ENCODE peak calls at places on chromosomes 3 and 15, in five cellular contexts. N is HCT116, R is H1, M is GM12878, Q is HepG2. S is an unnamed sample.

GRCh38 chr3:156677120-156677479 is 2.7 kb downstream of the TIPARP start:
- DNase-seq in R (no peak), N (no peak), Q (no peak), M (no peak), S (no peak)

GRCh38 chr3:59818033-59818936 is 768.5 kb upstream of the CFAP20DC start:
- DNase-seq in Q (no peak), R (no peak), N (peak), M (no peak), S (peak)

GRCh38 chr3:194440756-194441155 is 41.7 kb upstream of the GP5 start:
- DNase-seq in R (no peak), N (no peak), Q (no peak), M (no peak), S (no peak)

GRCh38 chr15:68271854-68272471 is 5.6 kb upstream of the FEM1B start:
- DNase-seq in M (no peak), R (no peak), N (peak), Q (peak), S (no peak)

GRCh38 chr3:8778475-8778874 is 9.1 kb upstream of the OXTR start:
- DNase-seq in N (no peak), M (no peak), R (peak), Q (no peak), S (no peak)

GRCh38 chr3:158718490-158719170 is 13.6 kb downstream of the RARRES1 start:
- DNase-seq in Q (no peak), N (peak), M (no peak), R (no peak), S (no peak)

GRCh38 chr3:194939949-194940770 is 254.5 kb downstream of the FAM43A start:
- DNase-seq in N (no peak), Q (no peak), M (no peak), R (peak), S (no peak)

GRCh38 chr3:168933614-168934013 is 729.9 kb downstream of the MECOM start:
- DNase-seq in R (no peak), M (no peak), Q (no peak), N (no peak), S (no peak)

GRCh38 chr3:183427206-183428139 is 946 bp downstream of the MCF2L2 start:
- DNase-seq in R (no peak), M (no peak), N (no peak), Q (no peak), S (no peak)

GRCh38 chr15:64009241-64009640 is 37.0 kb downstream of the DAPK2 start:
- DNase-seq in Q (no peak), M (no peak), R (no peak), N (no peak), S (no peak)

GRCh38 chr15:95558916-95559315 is 771.6 kb upstream of the NR2F2 start:
- DNase-seq in M (no peak), Q (no peak), N (no peak), R (no peak), S (no peak)

GRCh38 chr3:72065872-72066641 is 281.1 kb upstream of the PROK2 start:
- DNase-seq in N (no peak), M (no peak), R (no peak), Q (no peak), S (no peak)

GRCh38 chr3:140092883-140093536 is 158.0 kb downstream of the CLSTN2 start:
- DNase-seq in N (no peak), Q (no peak), R (peak), M (no peak), S (peak)

GRCh38 chr15:62444104-62445027 is 279.3 kb upstream of the C2CD4B start:
- DNase-seq in R (no peak), M (no peak), N (peak), Q (no peak), S (no peak)

GRCh38 chr3:71536376-71536965 is 47.1 kb downstream of the FOXP1 start:
- DNase-seq in Q (no peak), N (no peak), R (no peak), M (no peak), S (no peak)

GRCh38 chr3:184874709-184875644 is 63.0 kb downstream of the VPS8 start:
- DNase-seq in R (no peak), N (peak), Q (peak), M (no peak), S (peak)

GRCh38 chr3:149575213-149575961 is 82.4 kb downstream of the WWTR1 start:
- DNase-seq in Q (peak), N (no peak), R (no peak), M (no peak), S (no peak)

GRCh38 chr3:122515856-122516255 is 1.1 kb upstream of the KPNA1 start:
- DNase-seq in R (no peak), Q (peak), N (no peak), M (no peak), S (no peak)

GRCh38 chr15:77821959-77822256 is 189.2 kb upstream of the LINGO1 start:
- DNase-seq in R (no peak), M (no peak), Q (no peak), N (no peak), S (no peak)

GRCh38 chr3:10354373-10355015 is 33.6 kb upstream of the SEC13 start:
- DNase-seq in R (no peak), M (no peak), Q (no peak), N (no peak), S (no peak)

GRCh38 chr3:69828817-69829216 is 89.6 kb downstream of the MITF start:
- DNase-seq in N (no peak), R (no peak), Q (no peak), M (no peak), S (no peak)

GRCh38 chr3:17355591-17355990 is 386.8 kb downstream of the TBC1D5 start:
- DNase-seq in R (no peak), Q (no peak), N (no peak), M (no peak), S (no peak)

GRCh38 chr15:65916664-65917406 is 47.5 kb downstream of the RAB11A start:
- DNase-seq in N (no peak), Q (peak), R (peak), M (peak), S (peak)

GRCh38 chr15:68787609-68788264 is 33.0 kb downstream of the ANP32A start:
- DNase-seq in M (no peak), N (no peak), R (no peak), Q (no peak), S (no peak)

GRCh38 chr3:46411271-46411670 is 4.2 kb downstream of the CCRL2 start:
- DNase-seq in M (no peak), N (no peak), R (no peak), Q (no peak), S (no peak)

GRCh38 chr3:66639794-66640356 is 139.1 kb upstream of the LRIG1 start:
- DNase-seq in Q (no peak), N (no peak), M (no peak), R (no peak), S (no peak)

GRCh38 chr3:50628601-50629000 is 11.7 kb downstream of the MAPKAPK3 start:
- DNase-seq in Q (no peak), R (no peak), N (no peak), M (no peak), S (no peak)

GRCh38 chr3:50626406-50626805 is 9.5 kb downstream of the MAPKAPK3 start:
- DNase-seq in R (no peak), M (no peak), N (no peak), Q (no peak), S (no peak)

GRCh38 chr3:50625131-50625878 is 8.4 kb downstream of the MAPKAPK3 start:
- DNase-seq in R (no peak), M (no peak), N (no peak), Q (no peak), S (no peak)

GRCh38 chr3:50625879-50626182 is 8.9 kb downstream of the MAPKAPK3 start:
- DNase-seq in R (no peak), N (no peak), M (no peak), Q (no peak), S (no peak)

GRCh38 chr3:50627407-50628051 is 10.6 kb downstream of the MAPKAPK3 start:
- DNase-seq in R (no peak), M (no peak), Q (no peak), N (peak), S (no peak)
- TF ChIP-seq SRF in R (no peak), M (no peak), Q (no peak), N (no peak), S (no peak)

GRCh38 chr3:134754768-134755559 is 40.1 kb upstream of the EPHB1 start:
- DNase-seq in N (peak), R (peak), M (no peak), Q (peak), S (peak)

GRCh38 chr3:134752761-134753461 is 42.1 kb upstream of the EPHB1 start:
- DNase-seq in Q (no peak), M (no peak), N (no peak), R (no peak), S (no peak)

GRCh38 chr3:134751831-134752230 is 43.2 kb upstream of the EPHB1 start:
- DNase-seq in R (no peak), Q (no peak), N (no peak), M (no peak), S (no peak)

GRCh38 chr3:134755821-134756220 is 39.2 kb upstream of the EPHB1 start:
- DNase-seq in R (peak), Q (no peak), N (no peak), M (no peak), S (no peak)

GRCh38 chr3:134753999-134754742 is 40.9 kb upstream of the EPHB1 start:
- DNase-seq in Q (no peak), R (peak), N (no peak), M (no peak), S (no peak)
- H3K27ac ChIP-seq in Q (no peak), R (no peak), N (no peak), M (no peak), S (no peak)

GRCh38 chr15:76328962-76329361 is 7.6 kb upstream of the ISL2 start:
- DNase-seq in M (no peak), R (no peak), N (no peak), Q (no peak), S (no peak)
- TF ChIP-seq SRF in M (no peak), R (no peak), N (no peak), Q (no peak), S (no peak)

GRCh38 chr3:32822609-32823498 is 5.1 kb downstream of the TRIM71 start:
- DNase-seq in M (no peak), Q (no peak), N (no peak), R (no peak), S (no peak)
- H3K27ac ChIP-seq in M (no peak), Q (peak), N (no peak), R (no peak), S (no peak)

DNA sequence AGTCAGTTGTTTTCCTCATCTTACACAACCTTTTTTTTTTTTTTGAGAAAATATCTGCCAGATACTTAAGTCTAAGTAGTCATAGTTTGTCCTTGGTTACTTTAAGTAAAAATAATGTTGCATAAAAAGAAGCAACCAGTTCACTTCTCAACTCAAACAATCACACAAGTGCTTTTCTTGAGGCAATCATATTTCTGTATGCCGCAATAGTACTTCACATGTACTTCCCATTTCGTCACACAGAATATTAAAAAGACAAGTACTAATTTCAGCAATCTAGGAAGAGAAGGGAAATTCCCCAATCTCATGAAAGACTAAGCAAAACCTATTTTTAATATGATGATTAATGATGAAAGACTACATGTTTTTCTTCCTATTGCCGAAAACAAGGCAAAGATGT is 40.9 kb upstream of the TCF12 start:
- DNase-seq in M (no peak), N (no peak), R (no peak), Q (no peak), S (no peak)
- TF ChIP-seq SRF in M (no peak), N (no peak), R (no peak), Q (no peak), S (no peak)

GRCh38 chr3:188156051-188156450 is 2.1 kb downstream of the LPP start:
- DNase-seq in M (no peak), N (no peak), Q (no peak), R (no peak), S (no peak)

GRCh38 chr3:188158731-188159355 is 4.9 kb downstream of the LPP start:
- DNase-seq in R (no peak), Q (no peak), N (no peak), M (no peak), S (no peak)

GRCh38 chr3:188157971-188158370 is 4.0 kb downstream of the LPP start:
- DNase-seq in M (no peak), Q (peak), R (no peak), N (no peak), S (no peak)

GRCh38 chr3:188154758-188155574 is 1.0 kb downstream of the LPP start:
- DNase-seq in R (no peak), N (no peak), Q (no peak), M (no peak), S (no peak)

GRCh38 chr3:188157407-188157806 is 3.5 kb downstream of the LPP start:
- DNase-seq in Q (no peak), R (no peak), N (no peak), M (no peak), S (no peak)
- H3K27ac ChIP-seq in Q (peak), R (no peak), N (no peak), M (no peak), S (no peak)

GRCh38 chr3:189118896-189119295 is 52.9 kb upstream of the TPRG1 start:
- DNase-seq in Q (no peak), N (no peak), R (no peak), M (no peak), S (no peak)
- TF ChIP-seq SRF in Q (no peak), N (no peak), R (no peak), M (no peak), S (no peak)

DNA sequence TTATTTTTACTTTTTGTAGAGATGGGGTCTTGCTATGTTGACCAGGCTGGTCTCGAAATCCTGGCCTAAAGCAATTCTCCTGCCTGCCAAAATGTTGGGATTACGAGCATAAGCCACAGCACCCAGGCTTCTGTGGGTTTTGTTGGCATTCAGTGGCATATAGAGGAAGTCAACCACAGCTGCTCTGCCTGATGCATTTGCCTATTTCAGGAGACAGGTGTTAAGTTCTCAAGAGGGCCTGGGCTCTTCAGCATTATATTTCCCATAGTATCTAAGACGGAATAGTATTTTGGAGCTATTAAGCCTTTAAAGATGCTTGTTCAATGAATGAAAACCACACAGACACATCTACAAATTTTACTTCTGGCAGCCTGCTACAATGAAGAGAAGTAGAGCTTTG is 73.5 kb upstream of the CSPG5 start:
- DNase-seq in R (no peak), N (no peak), M (no peak), Q (no peak), S (no peak)
- H3K27ac ChIP-seq in R (no peak), N (no peak), M (no peak), Q (no peak), S (no peak)

DNA sequence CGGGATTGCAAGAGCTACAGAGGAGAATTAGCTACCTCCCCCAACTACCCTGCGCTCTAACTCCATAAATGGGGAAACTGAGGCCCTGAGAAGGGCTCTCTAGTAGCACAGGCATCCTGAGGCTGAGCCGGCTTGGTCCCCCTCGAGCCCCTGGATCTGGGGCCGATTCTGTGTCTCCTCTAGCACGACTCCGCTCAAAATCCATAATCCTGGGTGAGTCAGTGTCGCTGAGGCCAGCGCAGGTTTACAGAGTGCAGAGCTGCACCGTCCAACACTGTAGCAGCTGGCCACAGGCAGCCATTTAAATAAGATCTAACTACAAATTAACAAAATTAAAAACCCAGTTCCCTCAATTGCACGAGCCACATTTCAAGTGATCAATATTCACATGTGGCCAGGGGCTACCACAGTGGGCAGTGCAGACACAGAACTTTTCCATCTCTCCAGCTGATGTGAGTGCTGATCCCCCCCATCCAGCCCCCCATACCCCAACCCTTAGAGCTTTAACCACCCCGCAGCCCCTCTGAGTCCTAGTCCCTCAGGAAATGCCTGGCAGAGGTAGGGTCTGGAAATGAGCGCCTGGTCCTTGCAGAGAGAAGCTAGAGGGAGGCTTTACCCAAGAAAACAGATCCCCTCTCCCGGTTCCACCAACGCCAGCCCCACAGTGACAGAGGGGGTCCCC is 10.7 kb downstream of the GATA2 start:
- DNase-seq in R (no peak), Q (no peak), N (no peak), M (no peak), S (no peak)
- TF ChIP-seq SRF in R (no peak), Q (no peak), N (no peak), M (no peak), S (no peak)

DNA sequence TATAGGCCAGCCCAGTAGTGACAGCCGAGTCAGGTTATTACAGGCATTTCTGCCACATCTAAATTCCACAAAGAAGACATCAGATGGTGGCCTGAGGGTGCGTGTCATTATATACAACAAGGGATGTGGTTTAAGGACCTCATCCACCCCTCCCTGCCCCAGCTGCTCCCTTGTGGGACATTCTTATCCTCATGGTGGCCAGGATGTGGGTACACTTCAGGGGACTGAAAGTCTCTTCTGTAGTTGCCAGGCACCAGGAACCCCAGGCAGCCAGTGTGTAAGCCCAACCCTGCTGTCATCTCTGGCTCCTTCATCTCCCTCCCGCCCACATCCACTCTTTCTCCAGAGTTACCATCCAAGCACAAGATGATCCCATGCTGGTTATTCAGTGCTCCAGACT is 224.9 kb upstream of the TOPAZ1 start:
- DNase-seq in Q (no peak), R (no peak), M (no peak), N (no peak), S (no peak)
- H3K27ac ChIP-seq in Q (no peak), R (no peak), M (no peak), N (no peak), S (no peak)

S was measured in K562.